ENCODE peak calls at places on chromosomes 12 and 14, in ten cellular contexts. Y is lower leg skin; S is OCI-LY7; Z is heart right ventricle; R is cardiac muscle cell; B is GM06990; V is stomach; P is CD8-positive, alpha-beta T cell; M is suprapubic skin; T is A549. U is an unnamed sample.

GRCh38 chr12:123109319-123109772 is 41.5 kb downstream of the PITPNM2 start:
- DNase-seq in T (no peak), R (no peak), Z (no peak), Y (no peak), V (no peak), B (no peak), P (no peak), M (no peak), S (no peak), U (no peak)

GRCh38 chr12:14885718-14886201 is at the start of gene MGP:
- DNase-seq in Y (peak), S (no peak), B (no peak), R (peak), Z (peak), V (no peak), M (peak), T (no peak), P (no peak), U (peak)

GRCh38 chr12:57605308-57606015 is 838 bp downstream of the DTX3 start:
- DNase-seq in B (no peak), Y (no peak), Z (no peak), V (no peak), T (no peak), M (no peak), R (no peak), P (no peak), S (no peak), U (peak)

GRCh38 chr12:122886851-122887816 is 8.8 kb downstream of the VPS37B start:
- DNase-seq in B (peak), Z (no peak), T (peak), V (peak), Y (no peak), P (no peak), M (no peak), S (peak), R (peak), U (no peak)

GRCh38 chr12:9064815-9065606 is 50.7 kb downstream of the A2M start:
- DNase-seq in B (no peak), P (peak), M (peak), V (peak), Z (peak), T (peak), Y (peak), S (no peak), R (peak), U (peak)

GRCh38 chr14:89615421-89615820 is 198.4 kb upstream of the FOXN3 start:
- DNase-seq in Y (no peak), M (no peak), S (peak), V (no peak), Z (no peak), B (no peak), R (peak), T (no peak), P (no peak), U (no peak)

GRCh38 chr12:115761784-115762183 is 515.7 kb downstream of the MED13L start:
- DNase-seq in S (no peak), M (no peak), V (no peak), R (no peak), Y (no peak), Z (no peak), B (no peak), P (no peak), T (no peak), U (peak)

GRCh38 chr12:81257952-81258551 is 180.2 kb downstream of the ACSS3 start:
- DNase-seq in S (peak), R (peak), P (no peak), Y (no peak), M (no peak), V (no peak), T (no peak), B (no peak), Z (no peak), U (peak)

GRCh38 chr14:95290769-95291440 is 28.8 kb downstream of the CLMN start:
- DNase-seq in R (no peak), Z (peak), T (no peak), Y (peak), B (no peak), P (no peak), V (peak), M (peak), S (peak), U (no peak)

GRCh38 chr12:102522768-102523167 is 42.4 kb upstream of the IGF1 start:
- DNase-seq in S (no peak), M (no peak), T (no peak), B (no peak), R (no peak), Y (no peak), V (no peak), Z (no peak), P (no peak), U (no peak)

GRCh38 chr14:86961106-86961716 is 1031.8 kb downstream of the GALC start:
- DNase-seq in T (no peak), V (no peak), P (no peak), B (no peak), R (no peak), Z (no peak), M (no peak), S (no peak), Y (no peak), U (peak)

GRCh38 chr14:99734406-99735051 is 50.4 kb downstream of the CYP46A1 start:
- DNase-seq in Y (no peak), Z (peak), V (peak), T (no peak), B (no peak), M (peak), P (no peak), R (no peak), S (no peak), U (no peak)

GRCh38 chr14:75254901-75255300 is 23.7 kb upstream of the FOS start:
- DNase-seq in V (no peak), Y (peak), S (no peak), B (no peak), P (no peak), M (no peak), T (no peak), R (no peak), Z (no peak), U (no peak)

GRCh38 chr12:31235868-31236395 is 90.0 kb downstream of the SINHCAF start:
- DNase-seq in R (no peak), V (no peak), B (no peak), Y (no peak), T (no peak), Z (no peak), S (no peak), P (no peak), M (no peak), U (no peak)

GRCh38 chr12:57755454-57756372 is 810 bp downstream of the MARCHF9 start:
- DNase-seq in V (peak), Y (no peak), S (peak), T (no peak), B (peak), R (no peak), M (peak), P (peak), Z (no peak), U (no peak)

GRCh38 chr14:70782361-70782760 is 27.0 kb downstream of the MAP3K9 start:
- DNase-seq in T (no peak), B (no peak), P (no peak), Y (no peak), M (no peak), R (no peak), S (no peak), Z (no peak), V (no peak), U (peak)

GRCh38 chr12:58509116-58509885 is 411.0 kb downstream of the LRIG3 start:
- DNase-seq in S (no peak), T (peak), P (no peak), B (no peak), Z (no peak), V (no peak), Y (no peak), M (no peak), R (peak), U (peak)

GRCh38 chr14:88245321-88245720 is 77.7 kb downstream of the KCNK10 start:
- DNase-seq in Z (no peak), B (no peak), R (no peak), M (no peak), V (no peak), Y (no peak), P (no peak), T (no peak), S (no peak), U (no peak)

GRCh38 chr12:126663304-126664094 is 1598.3 kb downstream of the AACS start:
- DNase-seq in M (no peak), R (peak), Y (no peak), V (no peak), S (peak), T (peak), P (no peak), B (no peak), Z (no peak), U (no peak)

GRCh38 chr12:25497021-25497420 is 56.1 kb downstream of the LMNTD1 start:
- DNase-seq in T (no peak), P (no peak), Z (peak), V (no peak), R (no peak), M (no peak), S (no peak), Y (peak), B (no peak), U (no peak)

GRCh38 chr12:123141615-123142517 is 9.0 kb downstream of the PITPNM2 start:
- DNase-seq in V (peak), T (no peak), Y (no peak), Z (peak), P (no peak), M (peak), B (no peak), S (no peak), R (peak), U (peak)

GRCh38 chr12:54404061-54405004 is 14.7 kb downstream of the ITGA5 start:
- DNase-seq in T (no peak), S (peak), Z (no peak), P (peak), M (no peak), V (peak), Y (no peak), R (peak), B (no peak), U (peak)

GRCh38 chr12:1859643-1860042 is 39.3 kb downstream of the LRTM2 start:
- DNase-seq in Z (no peak), T (no peak), P (no peak), Y (no peak), R (no peak), S (no peak), V (no peak), B (no peak), M (no peak), U (no peak)

GRCh38 chr12:118336123-118336522 is 36.6 kb downstream of the TAOK3 start:
- DNase-seq in Y (no peak), R (no peak), V (no peak), P (no peak), S (no peak), Z (no peak), T (no peak), M (no peak), B (no peak), U (no peak)

GRCh38 chr14:93045965-93046695 is 69.6 kb downstream of the ITPK1 start:
- DNase-seq in P (no peak), B (no peak), S (no peak), Z (no peak), V (no peak), R (peak), Y (no peak), M (no peak), T (no peak), U (peak)

GRCh38 chr12:89349814-89350213 is 2.5 kb downstream of the DUSP6 start:
- DNase-seq in V (no peak), M (no peak), P (no peak), Z (peak), B (no peak), T (no peak), S (no peak), Y (peak), R (peak), U (peak)

GRCh38 chr12:58833844-58834243 is 86.5 kb downstream of the LRIG3 start:
- DNase-seq in Y (no peak), T (no peak), S (no peak), M (no peak), V (no peak), P (no peak), B (no peak), Z (no peak), R (no peak), U (no peak)

GRCh38 chr12:123278150-123278627 is 6.5 kb upstream of the CDK2AP1 start:
- DNase-seq in B (peak), Z (no peak), V (no peak), S (peak), R (no peak), T (no peak), M (peak), P (no peak), Y (no peak), U (no peak)

GRCh38 chr12:53938276-53939140 is at the start of gene HOXC13:
- DNase-seq in S (peak), Z (no peak), M (peak), V (no peak), B (no peak), R (peak), T (peak), Y (peak), P (no peak), U (peak)

GRCh38 chr12:46361667-46362034 is 10.9 kb downstream of the SLC38A2 start:
- DNase-seq in P (no peak), T (no peak), M (no peak), V (no peak), S (no peak), R (no peak), Z (no peak), Y (no peak), B (no peak), U (no peak)

GRCh38 chr12:56839489-56840442 is 76.6 kb downstream of the HSD17B6 start:
- DNase-seq in R (peak), T (peak), B (peak), M (no peak), S (peak), Y (peak), V (peak), P (no peak), Z (peak), U (peak)

GRCh38 chr12:52256165-52256935 is 18.1 kb upstream of the KRT86 start:
- DNase-seq in Z (no peak), M (peak), S (no peak), T (peak), B (no peak), V (no peak), P (no peak), R (no peak), Y (no peak), U (no peak)

GRCh38 chr12:51536159-51536558 is 54.9 kb upstream of the SCN8A start:
- DNase-seq in Z (no peak), B (no peak), R (peak), S (no peak), T (peak), P (no peak), V (no peak), M (no peak), Y (no peak), U (no peak)

GRCh38 chr12:94147991-94148840 is at the start of gene PLXNC1:
- DNase-seq in M (peak), B (peak), Z (peak), P (peak), Y (no peak), V (peak), S (peak), T (peak), R (peak), U (peak)

GRCh38 chr12:94147377-94147990 is 893 bp upstream of the PLXNC1 start:
- DNase-seq in T (no peak), B (no peak), V (no peak), S (peak), M (no peak), Z (no peak), Y (no peak), R (no peak), P (no peak), U (no peak)

GRCh38 chr12:94149781-94150482 is 1.6 kb downstream of the PLXNC1 start:
- DNase-seq in V (peak), S (no peak), Z (peak), B (no peak), T (no peak), P (no peak), R (peak), Y (no peak), M (peak), U (no peak)

GRCh38 chr12:94150483-94151225 is 2.3 kb downstream of the PLXNC1 start:
- DNase-seq in M (no peak), Z (no peak), T (no peak), S (no peak), B (peak), R (peak), Y (no peak), V (peak), P (peak), U (no peak)

GRCh38 chr12:94148841-94149780 is 734 bp downstream of the PLXNC1 start:
- DNase-seq in S (peak), Z (peak), Y (no peak), R (peak), M (no peak), V (peak), B (peak), P (peak), T (peak), U (peak)
- TF ChIP-seq CTCF in S (peak), Z (peak), Y (no peak), R (peak), M (no peak), V (peak), B (peak), P (peak), T (peak), U (no peak)

GRCh38 chr12:117032593-117033381 is 66.4 kb downstream of the TESC start:
- DNase-seq in T (no peak), Y (no peak), P (no peak), B (no peak), V (peak), R (peak), S (no peak), M (no peak), Z (no peak), U (peak)
- H3K4me3 ChIP-seq in T (no peak), Y (no peak), P (no peak), B (no peak), V (no peak), R (no peak), S (no peak), M (no peak), Z (no peak), U (no peak)

GRCh38 chr14:103607822-103608221 is 21.2 kb upstream of the KLC1 start:
- DNase-seq in T (no peak), M (no peak), B (no peak), P (no peak), R (no peak), S (no peak), Z (no peak), V (no peak), Y (no peak), U (no peak)

GRCh38 chr14:103604620-103605019 is 24.4 kb upstream of the KLC1 start:
- DNase-seq in Y (no peak), M (no peak), S (no peak), T (no peak), V (no peak), R (no peak), P (no peak), B (no peak), Z (no peak), U (no peak)

GRCh38 chr14:103611215-103611614 is 17.8 kb upstream of the KLC1 start:
- DNase-seq in T (no peak), S (no peak), V (no peak), B (no peak), M (no peak), R (no peak), Y (no peak), Z (no peak), P (no peak), U (no peak)

GRCh38 chr14:103607039-103607668 is 21.9 kb upstream of the KLC1 start:
- DNase-seq in Z (peak), T (no peak), S (peak), R (peak), V (peak), M (peak), P (peak), B (peak), Y (peak), U (peak)
- TF ChIP-seq CTCF in Z (peak), T (no peak), S (peak), R (peak), V (no peak), M (peak), P (no peak), B (peak), Y (no peak), U (peak)

DNA sequence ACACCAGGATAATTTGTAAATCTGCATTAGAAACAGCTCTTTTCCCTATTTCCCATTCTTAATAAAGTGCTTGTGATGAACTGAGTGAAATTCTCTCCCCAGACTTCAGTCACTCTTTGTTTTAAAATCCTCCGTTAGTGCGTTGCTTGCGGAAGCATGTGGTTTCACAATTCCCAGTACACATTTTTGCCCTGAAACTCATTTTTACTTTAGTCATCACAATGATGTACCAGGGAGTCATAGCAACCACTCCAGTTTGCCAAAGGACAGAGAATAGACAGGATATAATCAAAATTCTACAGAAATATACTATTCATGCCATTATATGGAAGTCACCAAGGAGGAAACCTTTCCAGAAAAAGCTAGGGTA is 57.9 kb downstream of the GPR135 start:
- DNase-seq in Y (no peak), R (peak), T (no peak), M (no peak), B (no peak), Z (no peak), V (no peak), P (no peak), S (no peak), U (peak)
- H3K4me3 ChIP-seq in Y (no peak), R (no peak), T (no peak), M (no peak), B (no peak), Z (no peak), V (no peak), P (no peak), S (no peak), U (no peak)

DNA sequence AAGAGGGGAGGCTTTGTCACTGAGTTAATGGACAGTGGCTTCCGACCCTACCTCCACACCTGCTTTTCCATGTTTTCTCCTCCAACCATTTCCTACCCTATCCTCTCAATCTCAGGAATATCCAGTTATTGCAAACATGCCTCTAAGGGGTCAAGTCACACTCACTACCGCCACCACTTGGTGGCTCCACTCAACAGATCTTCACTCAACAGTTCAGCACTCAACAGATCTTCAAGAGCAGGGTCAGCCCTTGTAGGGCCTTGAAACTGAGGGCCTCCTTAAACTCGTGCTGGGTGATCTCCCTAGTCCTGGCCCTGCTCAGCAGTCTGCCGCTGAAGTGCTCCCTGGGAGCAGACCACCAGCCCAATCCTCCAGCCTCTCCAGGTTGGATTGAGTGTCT is 14.2 kb downstream of the ZNF641 start:
- DNase-seq in R (no peak), Y (no peak), S (peak), T (no peak), V (no peak), P (no peak), M (no peak), B (no peak), Z (no peak), U (no peak)
- TF ChIP-seq CTCF in R (peak), Y (no peak), S (peak), T (peak), V (no peak), P (no peak), M (no peak), B (peak), Z (no peak), U (peak)

DNA sequence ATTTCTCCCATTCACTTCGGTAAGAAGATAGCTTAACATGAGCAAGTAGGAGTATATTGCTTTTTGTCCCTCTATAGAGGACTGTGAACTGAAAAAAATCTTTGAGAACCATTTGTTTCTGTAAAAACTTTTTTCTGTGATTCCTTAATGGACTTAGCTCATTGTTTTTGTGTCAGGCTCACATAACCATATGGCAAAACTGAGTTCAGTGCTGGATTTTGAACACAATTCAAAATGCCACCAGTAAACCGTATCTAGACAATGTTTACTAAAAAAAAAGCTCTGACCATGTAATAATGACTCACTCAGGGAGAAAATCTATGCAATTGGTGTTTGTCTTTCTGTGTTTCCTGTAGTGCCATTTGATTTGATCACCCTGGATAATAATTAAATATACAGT is 5.2 kb downstream of the TRHDE start:
- DNase-seq in V (no peak), T (no peak), P (no peak), S (no peak), B (no peak), M (no peak), Y (no peak), Z (no peak), R (no peak), U (peak)
- H3K4me3 ChIP-seq in V (no peak), T (no peak), P (no peak), S (no peak), B (no peak), M (no peak), Y (no peak), Z (no peak), R (no peak), U (no peak)

GRCh38 chr14:106185837-106186233 is 659.5 kb downstream of the TMEM121 start:
- DNase-seq in V (peak), R (no peak), M (no peak), S (peak), Z (no peak), Y (no peak), P (peak), B (no peak), T (no peak), U (no peak)
- TF ChIP-seq CTCF in V (peak), R (no peak), M (no peak), S (peak), Z (no peak), Y (no peak), P (peak), B (peak), T (no peak), U (no peak)

DNA sequence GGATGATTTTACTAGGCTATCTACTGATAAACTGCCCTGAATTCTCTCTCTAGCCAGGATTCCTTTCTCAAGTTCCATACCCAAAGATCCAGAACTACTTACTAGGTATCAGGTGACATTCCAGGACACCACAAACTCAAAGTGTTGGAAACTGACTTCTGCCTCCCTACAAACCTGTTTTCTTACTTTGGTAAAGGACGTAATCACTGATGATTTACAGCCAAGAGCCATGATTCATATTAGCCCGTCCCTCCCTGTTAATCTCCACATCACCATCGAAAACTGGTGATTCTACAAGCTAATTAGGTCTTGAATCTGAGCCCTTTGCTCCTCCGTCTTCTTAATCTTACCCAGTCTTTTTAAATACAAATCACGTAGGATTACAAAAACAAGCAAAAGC is 1.1 kb upstream of the ATG14 start:
- DNase-seq in Y (no peak), B (no peak), R (no peak), S (no peak), Z (no peak), V (no peak), P (no peak), M (no peak), T (no peak), U (no peak)
- H3K4me3 ChIP-seq in Y (no peak), B (no peak), R (no peak), S (no peak), Z (no peak), V (no peak), P (no peak), M (peak), T (no peak), U (no peak)

U was measured in AG10803.